ENCODE peak calls at places on chromosomes 16 and 17, in four cellular contexts. F, A, Z and R are unnamed samples.
A peak's percentile ranks its signal among the peaks of the same experiment; 100 is the strongest.

GRCh38 chr17:10614536-10615155 is 42.5 kb downstream of the MYH3 start:
- DNase-seq in A (no peak), Z (peak; percentile 2), F (peak; percentile 3), R (peak; percentile 16)

GRCh38 chr17:79747508-79748295 is 17.0 kb downstream of the ENPP7 start:
- DNase-seq in A (no peak), Z (no peak), F (peak; percentile 50), R (no peak)

GRCh38 chr16:54628796-54629625 is 301.7 kb upstream of the IRX5 start:
- DNase-seq in A (no peak), Z (no peak), F (no peak), R (no peak)

GRCh38 chr17:59221159-59221847 is 992 bp downstream of the GDPD1 start:
- DNase-seq in A (no peak), Z (no peak), F (no peak), R (no peak)

GRCh38 chr17:50953831-50954601 is 87.9 kb upstream of the TOB1 start:
- DNase-seq in A (no peak), Z (peak; percentile 77), F (no peak), R (no peak)

GRCh38 chr16:72787519-72788268 is 260.2 kb downstream of the ZFHX3 start:
- DNase-seq in Z (peak; percentile 89), A (peak; percentile 55), F (peak; percentile 39), R (peak; percentile 58)

GRCh38 chr17:17532991-17533390 is 36.8 kb upstream of the RASD1 start:
- DNase-seq in Z (no peak), F (no peak), A (no peak), R (no peak)

GRCh38 chr17:67629963-67630320 is 87.8 kb upstream of the NOL11 start:
- DNase-seq in Z (peak; percentile 30), A (no peak), F (no peak), R (no peak)

GRCh38 chr17:12509836-12510235 is 155.9 kb upstream of the MYOCD start:
- DNase-seq in F (no peak), Z (no peak), A (no peak), R (no peak)

GRCh38 chr16:85819245-85819644 is 19.8 kb downstream of the COX4I1 start:
- DNase-seq in F (peak; percentile 40), Z (peak; percentile 45), A (peak; percentile 77), R (peak; percentile 73)

GRCh38 chr16:81319221-81319912 is 4.6 kb downstream of the GAN start:
- DNase-seq in Z (peak; percentile 74), F (no peak), A (no peak), R (no peak)